ENCODE peak calls at places on chromosomes 6 and 20, in five cellular contexts. G is ACHN, Q is SJSA1, W is spleen, M is NCI-H2029. H is an unnamed sample.

GRCh38 chr20:22248052-22248667 is 336.2 kb downstream of the FOXA2 start:
- DNase-seq in G (peak), Q (peak), W (no peak), M (no peak), H (no peak)

GRCh38 chr20:18588554-18589043 is 745 bp downstream of the DTD1 start:
- DNase-seq in G (no peak), Q (no peak), W (peak), M (no peak), H (no peak)

GRCh38 chr6:155259202-155259601 is 4.6 kb upstream of the CLDN20 start:
- DNase-seq in G (no peak), Q (no peak), W (no peak), M (no peak), H (no peak)

GRCh38 chr6:80508885-80509630 is 402.6 kb downstream of the BCKDHB start:
- DNase-seq in G (no peak), Q (no peak), W (no peak), M (no peak), H (no peak)

GRCh38 chr6:11080296-11080695 is 13.3 kb upstream of the SMIM13 start:
- DNase-seq in G (no peak), Q (no peak), W (no peak), M (no peak), H (no peak)

GRCh38 chr6:88044530-88044929 is 3.1 kb upstream of the SPACA1 start:
- DNase-seq in G (no peak), Q (no peak), W (no peak), M (no peak), H (no peak)

GRCh38 chr20:56928007-56928406 is 298.9 kb downstream of the TFAP2C start:
- DNase-seq in G (no peak), Q (no peak), W (no peak), M (no peak), H (no peak)

GRCh38 chr20:42482808-42483207 is 706.9 kb downstream of the PTPRT start:
- DNase-seq in G (no peak), Q (no peak), W (no peak), M (no peak), H (no peak)

GRCh38 chr20:47336013-47336754 is 20.3 kb downstream of the ZMYND8 start:
- DNase-seq in G (no peak), Q (no peak), W (peak), M (no peak), H (peak)

GRCh38 chr6:100465701-100466409 is 1.1 kb upstream of the SIM1 start:
- DNase-seq in G (peak), Q (no peak), W (no peak), M (no peak), H (no peak)

GRCh38 chr6:14932485-14933178 is 313.2 kb upstream of the JARID2 start:
- DNase-seq in G (no peak), Q (no peak), W (no peak), M (no peak), H (no peak)

GRCh38 chr6:32906539-32906938 is 34.3 kb downstream of the HLA-DMB start:
- DNase-seq in G (peak), Q (no peak), W (no peak), M (no peak), H (no peak)